ENCODE peak calls at places on chromosomes 2 and 18, in five cellular contexts. One of them, this sample, is unnamed.

GRCh38 chr2:43220229-43220981 is 6.0 kb downstream of the ZFP36L2 start:
- DNase-seq in heart left ventricle: no peak
- DNase-seq in RWPE1: no peak
- DNase-seq in activated T-cell treated with anti-CD3 and anti-CD28 coated beads, Interleukin-2, amount 50 U/mL, for 48 hours: no peak
- DNase-seq in endothelial cell: no peak
- DNase-seq in this sample: no peak

GRCh38 chr18:8952796-8953760 is 149.4 kb upstream of the NDUFV2 start:
- DNase-seq in endothelial cell: no peak
- DNase-seq in activated T-cell treated with anti-CD3 and anti-CD28 coated beads, Interleukin-2, amount 50 U/mL, for 48 hours: no peak
- DNase-seq in RWPE1: peak; percentile 31
- DNase-seq in heart left ventricle: no peak
- DNase-seq in this sample: no peak

GRCh38 chr2:223735659-223736244 is 101.6 kb downstream of the AP1S3 start:
- DNase-seq in activated T-cell treated with anti-CD3 and anti-CD28 coated beads, Interleukin-2, amount 50 U/mL, for 48 hours: no peak
- DNase-seq in RWPE1: peak; percentile 52
- DNase-seq in endothelial cell: no peak
- DNase-seq in heart left ventricle: no peak
- DNase-seq in this sample: no peak

GRCh38 chr2:190528521-190529001 is 6.0 kb downstream of the NEMP2 start:
- DNase-seq in endothelial cell: no peak
- DNase-seq in activated T-cell treated with anti-CD3 and anti-CD28 coated beads, Interleukin-2, amount 50 U/mL, for 48 hours: no peak
- DNase-seq in RWPE1: no peak
- DNase-seq in heart left ventricle: no peak
- DNase-seq in this sample: no peak

GRCh38 chr18:21177742-21178305 is 64.2 kb upstream of the GREB1L start:
- DNase-seq in activated T-cell treated with anti-CD3 and anti-CD28 coated beads, Interleukin-2, amount 50 U/mL, for 48 hours: no peak
- DNase-seq in endothelial cell: no peak
- DNase-seq in RWPE1: no peak
- DNase-seq in heart left ventricle: no peak
- DNase-seq in this sample: no peak

GRCh38 chr2:241863021-241863954 is 4.6 kb upstream of the PDCD1 start:
- DNase-seq in endothelial cell: no peak
- DNase-seq in activated T-cell treated with anti-CD3 and anti-CD28 coated beads, Interleukin-2, amount 50 U/mL, for 48 hours: peak; percentile 87
- DNase-seq in heart left ventricle: no peak
- DNase-seq in RWPE1: no peak
- DNase-seq in this sample: no peak

GRCh38 chr18:46711444-46711863 is 45.4 kb downstream of the ST8SIA5 start:
- DNase-seq in endothelial cell: no peak
- DNase-seq in activated T-cell treated with anti-CD3 and anti-CD28 coated beads, Interleukin-2, amount 50 U/mL, for 48 hours: no peak
- DNase-seq in RWPE1: no peak
- DNase-seq in heart left ventricle: peak; percentile 69
- DNase-seq in this sample: no peak

GRCh38 chr2:96763511-96764252 is 3.0 kb downstream of the CNNM4 start:
- DNase-seq in activated T-cell treated with anti-CD3 and anti-CD28 coated beads, Interleukin-2, amount 50 U/mL, for 48 hours: peak; percentile 34
- DNase-seq in endothelial cell: peak; percentile 37
- DNase-seq in RWPE1: peak; percentile 57
- DNase-seq in heart left ventricle: no peak
- DNase-seq in this sample: no peak

GRCh38 chr2:212939777-212940531 is 211.5 kb downstream of the IKZF2 start:
- DNase-seq in endothelial cell: no peak
- DNase-seq in RWPE1: peak; percentile 45
- DNase-seq in activated T-cell treated with anti-CD3 and anti-CD28 coated beads, Interleukin-2, amount 50 U/mL, for 48 hours: no peak
- DNase-seq in heart left ventricle: no peak
- DNase-seq in this sample: no peak

GRCh38 chr2:118738524-118739308 is 108.7 kb downstream of the EN1 start:
- DNase-seq in heart left ventricle: no peak
- DNase-seq in activated T-cell treated with anti-CD3 and anti-CD28 coated beads, Interleukin-2, amount 50 U/mL, for 48 hours: no peak
- DNase-seq in RWPE1: peak; percentile 89
- DNase-seq in endothelial cell: no peak
- DNase-seq in this sample: no peak

GRCh38 chr18:48336332-48336731 is 72.9 kb downstream of the ZBTB7C start:
- DNase-seq in activated T-cell treated with anti-CD3 and anti-CD28 coated beads, Interleukin-2, amount 50 U/mL, for 48 hours: no peak
- DNase-seq in RWPE1: no peak
- DNase-seq in endothelial cell: no peak
- DNase-seq in heart left ventricle: no peak
- DNase-seq in this sample: no peak

GRCh38 chr2:54122171-54122935 is 6.9 kb downstream of the ACYP2 start:
- DNase-seq in heart left ventricle: no peak
- DNase-seq in RWPE1: no peak
- DNase-seq in endothelial cell: no peak
- DNase-seq in activated T-cell treated with anti-CD3 and anti-CD28 coated beads, Interleukin-2, amount 50 U/mL, for 48 hours: no peak
- DNase-seq in this sample: no peak

GRCh38 chr18:51339866-51340265 is 142.4 kb upstream of the MEX3C start:
- DNase-seq in activated T-cell treated with anti-CD3 and anti-CD28 coated beads, Interleukin-2, amount 50 U/mL, for 48 hours: no peak
- DNase-seq in endothelial cell: no peak
- DNase-seq in heart left ventricle: no peak
- DNase-seq in RWPE1: peak; percentile 45
- DNase-seq in this sample: no peak

GRCh38 chr2:149082781-149083180 is 44.3 kb downstream of the LYPD6B start:
- DNase-seq in heart left ventricle: no peak
- DNase-seq in activated T-cell treated with anti-CD3 and anti-CD28 coated beads, Interleukin-2, amount 50 U/mL, for 48 hours: no peak
- DNase-seq in endothelial cell: no peak
- DNase-seq in RWPE1: peak; percentile 25
- DNase-seq in this sample: no peak

GRCh38 chr2:44110444-44110843 is 58.2 kb upstream of the PPM1B start:
- DNase-seq in heart left ventricle: no peak
- DNase-seq in endothelial cell: no peak
- DNase-seq in RWPE1: no peak
- DNase-seq in activated T-cell treated with anti-CD3 and anti-CD28 coated beads, Interleukin-2, amount 50 U/mL, for 48 hours: no peak
- DNase-seq in this sample: no peak

GRCh38 chr18:41326311-41326710 is 628.7 kb upstream of the PIK3C3 start:
- DNase-seq in RWPE1: no peak
- DNase-seq in activated T-cell treated with anti-CD3 and anti-CD28 coated beads, Interleukin-2, amount 50 U/mL, for 48 hours: no peak
- DNase-seq in endothelial cell: no peak
- DNase-seq in heart left ventricle: no peak
- DNase-seq in this sample: no peak

GRCh38 chr2:204931562-204931961 is 386.3 kb downstream of the PARD3B start:
- DNase-seq in activated T-cell treated with anti-CD3 and anti-CD28 coated beads, Interleukin-2, amount 50 U/mL, for 48 hours: no peak
- DNase-seq in endothelial cell: no peak
- DNase-seq in RWPE1: no peak
- DNase-seq in heart left ventricle: no peak
- DNase-seq in this sample: no peak

GRCh38 chr2:176650811-176651559 is 381.7 kb downstream of the MTX2 start:
- DNase-seq in activated T-cell treated with anti-CD3 and anti-CD28 coated beads, Interleukin-2, amount 50 U/mL, for 48 hours: no peak
- DNase-seq in endothelial cell: no peak
- DNase-seq in RWPE1: no peak
- DNase-seq in heart left ventricle: no peak
- DNase-seq in this sample: no peak

GRCh38 chr2:94870392-94871225 is 621 bp upstream of the TEKT4 start:
- DNase-seq in activated T-cell treated with anti-CD3 and anti-CD28 coated beads, Interleukin-2, amount 50 U/mL, for 48 hours: peak; percentile 66
- DNase-seq in endothelial cell: peak; percentile 75
- DNase-seq in RWPE1: no peak
- DNase-seq in heart left ventricle: no peak
- DNase-seq in this sample: no peak

GRCh38 chr18:11553098-11553940 is 56.1 kb upstream of the SLC35G4 start:
- DNase-seq in heart left ventricle: no peak
- DNase-seq in activated T-cell treated with anti-CD3 and anti-CD28 coated beads, Interleukin-2, amount 50 U/mL, for 48 hours: peak; percentile 40
- DNase-seq in endothelial cell: peak; percentile 59
- DNase-seq in RWPE1: peak; percentile 64
- DNase-seq in this sample: peak; percentile 10

GRCh38 chr2:156473445-156473844 is 37.3 kb downstream of the GPD2 start:
- DNase-seq in activated T-cell treated with anti-CD3 and anti-CD28 coated beads, Interleukin-2, amount 50 U/mL, for 48 hours: no peak
- DNase-seq in RWPE1: no peak
- DNase-seq in endothelial cell: no peak
- DNase-seq in heart left ventricle: no peak
- DNase-seq in this sample: no peak

GRCh38 chr18:41720226-41720625 is 234.8 kb upstream of the PIK3C3 start:
- DNase-seq in RWPE1: no peak
- DNase-seq in heart left ventricle: no peak
- DNase-seq in endothelial cell: no peak
- DNase-seq in activated T-cell treated with anti-CD3 and anti-CD28 coated beads, Interleukin-2, amount 50 U/mL, for 48 hours: no peak
- DNase-seq in this sample: no peak

GRCh38 chr2:49108851-49109250 is 45.5 kb downstream of the FSHR start:
- DNase-seq in endothelial cell: no peak
- DNase-seq in heart left ventricle: no peak
- DNase-seq in activated T-cell treated with anti-CD3 and anti-CD28 coated beads, Interleukin-2, amount 50 U/mL, for 48 hours: no peak
- DNase-seq in RWPE1: no peak
- DNase-seq in this sample: no peak

GRCh38 chr2:107591541-107591940 is 235.2 kb upstream of the RGPD4 start:
- DNase-seq in endothelial cell: no peak
- DNase-seq in activated T-cell treated with anti-CD3 and anti-CD28 coated beads, Interleukin-2, amount 50 U/mL, for 48 hours: no peak
- DNase-seq in heart left ventricle: no peak
- DNase-seq in RWPE1: no peak
- DNase-seq in this sample: no peak

GRCh38 chr2:145158051-145158586 is 638.2 kb upstream of the ZEB2 start:
- DNase-seq in RWPE1: peak; percentile 33
- DNase-seq in endothelial cell: no peak
- DNase-seq in heart left ventricle: peak; percentile 43
- DNase-seq in activated T-cell treated with anti-CD3 and anti-CD28 coated beads, Interleukin-2, amount 50 U/mL, for 48 hours: no peak
- DNase-seq in this sample: no peak

GRCh38 chr2:112876971-112877361 is 34.0 kb upstream of the IL37 start:
- DNase-seq in endothelial cell: no peak
- DNase-seq in RWPE1: peak; percentile 26
- DNase-seq in activated T-cell treated with anti-CD3 and anti-CD28 coated beads, Interleukin-2, amount 50 U/mL, for 48 hours: no peak
- DNase-seq in heart left ventricle: no peak
- DNase-seq in this sample: no peak

GRCh38 chr2:188721231-188721630 is 252.9 kb upstream of the COL3A1 start:
- DNase-seq in endothelial cell: no peak
- DNase-seq in activated T-cell treated with anti-CD3 and anti-CD28 coated beads, Interleukin-2, amount 50 U/mL, for 48 hours: no peak
- DNase-seq in RWPE1: no peak
- DNase-seq in heart left ventricle: no peak
- DNase-seq in this sample: no peak

GRCh38 chr18:76482971-76483691 is 11.9 kb downstream of the ZNF516 start:
- DNase-seq in endothelial cell: no peak
- DNase-seq in activated T-cell treated with anti-CD3 and anti-CD28 coated beads, Interleukin-2, amount 50 U/mL, for 48 hours: no peak
- DNase-seq in heart left ventricle: no peak
- DNase-seq in RWPE1: no peak
- DNase-seq in this sample: no peak

GRCh38 chr2:181440919-181441318 is 16.3 kb upstream of the ITGA4 start:
- DNase-seq in endothelial cell: no peak
- DNase-seq in heart left ventricle: no peak
- DNase-seq in activated T-cell treated with anti-CD3 and anti-CD28 coated beads, Interleukin-2, amount 50 U/mL, for 48 hours: no peak
- DNase-seq in RWPE1: no peak
- DNase-seq in this sample: no peak

GRCh38 chr2:217929757-217930707 is 72.8 kb downstream of the TNS1 start:
- DNase-seq in endothelial cell: no peak
- DNase-seq in heart left ventricle: no peak
- DNase-seq in RWPE1: no peak
- DNase-seq in activated T-cell treated with anti-CD3 and anti-CD28 coated beads, Interleukin-2, amount 50 U/mL, for 48 hours: no peak
- DNase-seq in this sample: no peak

GRCh38 chr2:47250576-47251403 is 95.7 kb upstream of the STPG4 start:
- DNase-seq in RWPE1: peak; percentile 23
- DNase-seq in heart left ventricle: no peak
- DNase-seq in endothelial cell: no peak
- DNase-seq in activated T-cell treated with anti-CD3 and anti-CD28 coated beads, Interleukin-2, amount 50 U/mL, for 48 hours: no peak
- DNase-seq in this sample: no peak

GRCh38 chr2:56656826-56657225 is 473.0 kb downstream of the CCDC85A start:
- DNase-seq in heart left ventricle: no peak
- DNase-seq in endothelial cell: no peak
- DNase-seq in activated T-cell treated with anti-CD3 and anti-CD28 coated beads, Interleukin-2, amount 50 U/mL, for 48 hours: no peak
- DNase-seq in RWPE1: no peak
- DNase-seq in this sample: no peak

GRCh38 chr2:85216927-85217326 is 83.7 kb downstream of the TCF7L1 start:
- DNase-seq in heart left ventricle: no peak
- DNase-seq in endothelial cell: no peak
- DNase-seq in RWPE1: no peak
- DNase-seq in activated T-cell treated with anti-CD3 and anti-CD28 coated beads, Interleukin-2, amount 50 U/mL, for 48 hours: no peak
- DNase-seq in this sample: no peak

GRCh38 chr2:740446-741293 is 63.5 kb upstream of the TMEM18 start:
- DNase-seq in endothelial cell: peak; percentile 94
- DNase-seq in RWPE1: peak; percentile 72
- DNase-seq in activated T-cell treated with anti-CD3 and anti-CD28 coated beads, Interleukin-2, amount 50 U/mL, for 48 hours: peak; percentile 72
- DNase-seq in heart left ventricle: peak; percentile 44
- DNase-seq in this sample: peak; percentile 16

GRCh38 chr18:8835556-8835955 is 130.2 kb downstream of the MTCL1 start:
- DNase-seq in endothelial cell: no peak
- DNase-seq in RWPE1: no peak
- DNase-seq in activated T-cell treated with anti-CD3 and anti-CD28 coated beads, Interleukin-2, amount 50 U/mL, for 48 hours: no peak
- DNase-seq in heart left ventricle: no peak
- DNase-seq in this sample: no peak

GRCh38 chr18:7467708-7468466 is 99.2 kb upstream of the PTPRM start:
- DNase-seq in endothelial cell: no peak
- DNase-seq in heart left ventricle: no peak
- DNase-seq in activated T-cell treated with anti-CD3 and anti-CD28 coated beads, Interleukin-2, amount 50 U/mL, for 48 hours: no peak
- DNase-seq in RWPE1: peak; percentile 21
- DNase-seq in this sample: no peak

GRCh38 chr2:709138-709779 is 32.1 kb upstream of the TMEM18 start:
- DNase-seq in heart left ventricle: no peak
- DNase-seq in RWPE1: no peak
- DNase-seq in activated T-cell treated with anti-CD3 and anti-CD28 coated beads, Interleukin-2, amount 50 U/mL, for 48 hours: no peak
- DNase-seq in endothelial cell: no peak
- DNase-seq in this sample: no peak

GRCh38 chr2:58651930-58652329 is 410.8 kb upstream of the FANCL start:
- DNase-seq in RWPE1: no peak
- DNase-seq in endothelial cell: no peak
- DNase-seq in activated T-cell treated with anti-CD3 and anti-CD28 coated beads, Interleukin-2, amount 50 U/mL, for 48 hours: no peak
- DNase-seq in heart left ventricle: no peak
- DNase-seq in this sample: no peak

This sample was measured in putamen.